ENCODE peak calls at places on chromosomes 2 and 18, in seven cellular contexts. I, Q, N, C, Y, L and V are unnamed samples.

GRCh38 chr2:79090678-79091077 is 2.9 kb upstream of the REG1B start:
- DNase-seq in N (no peak), Q (no peak), L (no peak), Y (no peak), C (no peak), I (no peak), V (no peak)

GRCh38 chr2:227154976-227155375 is 9.0 kb downstream of the COL4A4 start:
- DNase-seq in Q (peak; percentile 44), L (peak; percentile 77), N (peak; percentile 72), C (no peak), Y (no peak), I (no peak), V (no peak)

GRCh38 chr18:23779696-23780303 is 90.5 kb downstream of the LAMA3 start:
- DNase-seq in I (no peak), C (no peak), N (peak; percentile 43), L (peak; percentile 65), Q (peak; percentile 56), Y (no peak), V (no peak)

GRCh38 chr2:177767768-177768167 is 304.8 kb downstream of the PDE11A start:
- DNase-seq in Y (no peak), L (no peak), N (no peak), I (no peak), Q (no peak), C (no peak), V (no peak)

GRCh38 chr2:226185613-226186211 is 613.9 kb downstream of the IRS1 start:
- DNase-seq in Y (no peak), L (peak; percentile 93), N (peak; percentile 97), C (no peak), Q (peak; percentile 81), I (no peak), V (peak; percentile 95)

GRCh38 chr18:11819938-11820337 is 31.3 kb upstream of the CHMP1B start:
- DNase-seq in C (no peak), L (no peak), I (no peak), N (no peak), Y (no peak), Q (no peak), V (no peak)

GRCh38 chr2:170022692-170023091 is 155.3 kb upstream of the MYO3B start:
- DNase-seq in Q (peak; percentile 15), Y (no peak), N (peak; percentile 70), I (no peak), L (peak; percentile 92), C (no peak), V (peak; percentile 56)

GRCh38 chr2:162013514-162014205 is 60.4 kb downstream of the DPP4 start:
- DNase-seq in L (no peak), N (no peak), Y (no peak), I (no peak), C (no peak), Q (no peak), V (no peak)

GRCh38 chr2:235047171-235048160 is 95.6 kb downstream of the SH3BP4 start:
- DNase-seq in I (no peak), N (no peak), L (no peak), Q (no peak), Y (no peak), C (no peak), V (no peak)

GRCh38 chr2:54081574-54081973 is 33.8 kb upstream of the ACYP2 start:
- DNase-seq in Y (no peak), C (no peak), N (peak; percentile 8), L (peak; percentile 19), I (peak; percentile 75), Q (no peak), V (no peak)

GRCh38 chr2:171598713-171599319 is 76.5 kb downstream of the CYBRD1 start:
- DNase-seq in Q (peak; percentile 74), L (peak; percentile 84), Y (peak; percentile 36), I (peak; percentile 80), N (peak; percentile 81), C (no peak), V (peak; percentile 42)

GRCh38 chr2:38709515-38710194 is 41.5 kb downstream of the SRSF7 start:
- DNase-seq in Q (no peak), N (no peak), Y (no peak), I (no peak), C (no peak), L (no peak), V (no peak)

GRCh38 chr2:8606226-8606625 is 75.6 kb upstream of the ID2 start:
- DNase-seq in I (peak; percentile 66), Y (no peak), Q (no peak), N (no peak), L (no peak), C (no peak), V (no peak)

GRCh38 chr18:62844850-62845643 is 129.7 kb downstream of the PHLPP1 start:
- DNase-seq in I (peak; percentile 27), C (no peak), L (no peak), Y (no peak), N (no peak), Q (no peak), V (no peak)

GRCh38 chr2:190664240-190664639 is 15.4 kb downstream of the NAB1 start:
- DNase-seq in Q (no peak), I (no peak), Y (no peak), L (no peak), N (peak; percentile 24), C (no peak), V (no peak)

GRCh38 chr2:100321881-100322820 is at the start of gene LONRF2:
- DNase-seq in Y (peak; percentile 20), N (no peak), I (peak; percentile 23), L (peak; percentile 16), C (no peak), Q (peak; percentile 60), V (no peak)

GRCh38 chr2:103268841-103269498 is 507.1 kb downstream of the TMEM182 start:
- DNase-seq in C (no peak), Q (no peak), Y (no peak), I (no peak), L (no peak), N (no peak), V (no peak)

GRCh38 chr2:43129676-43130547 is 96.5 kb downstream of the ZFP36L2 start:
- DNase-seq in L (no peak), I (peak; percentile 19), N (no peak), C (no peak), Y (no peak), Q (no peak), V (no peak)

GRCh38 chr2:90209806-90210205 is 1518.3 kb downstream of the RPIA start:
- DNase-seq in I (no peak), N (no peak), C (no peak), Q (no peak), L (no peak), Y (no peak), V (no peak)

GRCh38 chr2:90209009-90209408 is 1517.5 kb downstream of the RPIA start:
- DNase-seq in I (no peak), Y (no peak), L (no peak), N (no peak), Q (no peak), C (no peak), V (no peak)

DNA sequence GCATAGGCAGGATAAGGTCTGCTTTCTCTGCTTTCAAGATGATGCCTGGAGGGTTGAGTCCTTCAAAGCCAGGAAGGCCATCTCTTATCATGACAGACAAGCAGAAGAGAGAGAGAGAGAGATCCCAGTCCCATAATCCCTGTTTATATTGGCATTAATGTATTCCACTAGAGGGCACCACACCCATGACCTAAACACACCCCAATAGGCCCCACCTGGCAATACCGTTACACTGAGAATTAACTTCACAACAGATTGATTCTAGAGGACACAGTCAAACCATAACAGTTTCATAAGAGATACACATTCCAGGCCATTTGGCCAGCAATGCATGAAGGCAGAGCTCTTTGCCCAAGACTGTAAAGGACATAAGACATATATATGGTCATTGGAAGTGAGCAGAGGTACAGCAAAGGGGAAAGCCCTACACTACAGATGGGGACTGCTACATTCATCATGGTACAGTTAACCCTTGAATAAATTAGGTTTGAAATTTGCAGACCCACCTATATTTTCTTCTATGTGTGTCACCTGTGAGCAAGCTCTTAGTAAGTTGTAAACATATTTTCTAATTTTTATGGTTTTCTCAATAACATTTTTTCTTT is 1516.1 kb downstream of the RPIA start:
- DNase-seq in Q (peak; percentile 31), I (peak; percentile 8), N (no peak), L (no peak), C (no peak), Y (no peak), V (no peak)
- TF ChIP-seq CTCF in Q (peak; percentile 43), I (peak; percentile 27), N (no peak), L (no peak), C (no peak), Y (no peak), V (peak; percentile 30)

DNA sequence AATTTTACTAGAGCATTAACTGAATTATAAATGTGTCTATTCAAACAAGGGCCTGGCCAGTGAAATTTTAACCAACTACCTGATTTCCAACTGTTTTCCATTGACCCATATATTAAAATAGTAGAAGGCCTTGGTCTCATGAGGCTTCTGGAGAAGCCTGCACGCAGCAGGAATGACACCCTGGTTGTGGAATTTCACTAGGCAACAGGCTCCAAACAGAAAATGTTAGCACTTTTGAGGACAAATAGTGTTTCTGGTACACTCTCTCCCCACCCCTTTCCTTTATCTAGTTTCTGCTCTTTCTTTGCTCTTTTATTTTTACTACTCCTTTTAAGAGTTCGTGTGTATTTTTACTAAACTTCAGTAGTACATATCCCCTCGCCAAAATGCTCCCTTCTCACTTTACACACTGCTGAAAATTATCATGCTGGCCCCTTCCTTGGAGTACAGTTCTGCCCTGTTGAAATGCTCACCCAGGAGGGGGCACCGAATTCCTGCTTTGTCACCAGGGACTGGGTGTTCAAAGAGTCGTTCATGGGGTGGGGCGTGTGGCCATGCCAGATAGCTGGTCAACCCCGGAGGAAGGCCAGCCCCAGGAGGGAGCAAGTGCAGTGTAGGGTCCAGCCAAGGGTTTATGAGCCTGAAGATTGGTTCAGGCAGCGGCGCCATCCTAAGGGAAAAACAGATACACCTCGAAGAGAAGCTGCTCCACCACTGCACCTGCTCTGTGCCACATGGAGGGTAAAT is 22.1 kb upstream of the COL6A3 start:
- DNase-seq in N (peak; percentile 92), Y (no peak), I (no peak), L (peak; percentile 77), Q (peak; percentile 23), C (no peak), V (no peak)
- TF ChIP-seq CTCF in N (no peak), Y (no peak), I (no peak), L (no peak), Q (no peak), C (no peak), V (no peak)

GRCh38 chr2:15579641-15580040 is 12.0 kb upstream of the DDX1 start:
- DNase-seq in Q (no peak), I (no peak), C (no peak), N (no peak), L (peak; percentile 7), Y (no peak), V (no peak)
- TF ChIP-seq CTCF in Q (no peak), I (no peak), C (no peak), N (no peak), L (no peak), Y (no peak), V (no peak)

GRCh38 chr2:74089816-74090745 is 57.6 kb downstream of the BOLA3 start:
- DNase-seq in L (no peak), Q (no peak), Y (no peak), N (no peak), C (no peak), I (no peak), V (no peak)

GRCh38 chr2:74083750-74084149 is 64.0 kb downstream of the BOLA3 start:
- DNase-seq in L (no peak), N (no peak), I (no peak), Q (no peak), C (no peak), Y (no peak), V (no peak)

GRCh38 chr2:74091391-74091790 is 56.3 kb downstream of the BOLA3 start:
- DNase-seq in Q (no peak), N (no peak), C (no peak), L (no peak), I (no peak), Y (no peak), V (no peak)

GRCh38 chr2:74086001-74086400 is 61.7 kb downstream of the BOLA3 start:
- DNase-seq in Y (no peak), Q (no peak), N (no peak), L (no peak), C (no peak), I (no peak), V (no peak)

GRCh38 chr2:74087696-74088095 is 60.0 kb downstream of the BOLA3 start:
- DNase-seq in N (no peak), I (no peak), Q (no peak), Y (no peak), C (no peak), L (no peak), V (no peak)
- TF ChIP-seq CTCF in N (no peak), I (no peak), Q (no peak), Y (no peak), C (no peak), L (no peak), V (no peak)